ENCODE peak calls at places on chromosomes 2 and 18, in eight cellular contexts. M, X, W, H, Y, I, R and B are unnamed samples.

GRCh38 chr2:8234757-8235374 is 447.0 kb upstream of the ID2 start:
- DNase-seq in M (no peak), X (no peak), W (no peak), H (no peak), Y (no peak), I (no peak), R (no peak), B (no peak)

GRCh38 chr18:28875059-28875458 is 698.1 kb upstream of the CDH2 start:
- DNase-seq in M (no peak), X (no peak), W (no peak), H (no peak), Y (no peak), I (no peak), R (no peak), B (no peak)

GRCh38 chr2:40531359-40531758 is 79.5 kb upstream of the SLC8A1 start:
- DNase-seq in M (no peak), X (no peak), W (no peak), H (no peak), Y (no peak), I (no peak), R (no peak), B (no peak)

GRCh38 chr2:3784731-3785130 is 81.4 kb downstream of the DCDC2C start:
- DNase-seq in M (no peak), X (no peak), W (no peak), H (no peak), Y (no peak), I (no peak), R (no peak), B (no peak)

GRCh38 chr18:12287684-12288405 is 20.2 kb upstream of the TUBB6 start:
- DNase-seq in M (peak), X (peak), W (peak), H (peak), Y (peak), I (peak), R (peak), B (peak)

GRCh38 chr2:96754317-96754716 is 6.4 kb upstream of the CNNM4 start:
- DNase-seq in M (no peak), X (no peak), W (no peak), H (no peak), Y (no peak), I (no peak), R (no peak), B (no peak)

GRCh38 chr18:60146220-60146960 is 226.2 kb downstream of the MC4R start:
- DNase-seq in M (no peak), X (no peak), W (no peak), H (no peak), Y (no peak), I (no peak), R (no peak), B (no peak)

GRCh38 chr18:65206551-65207260 is 544.1 kb upstream of the CDH7 start:
- DNase-seq in M (no peak), X (peak), W (no peak), H (no peak), Y (no peak), I (no peak), R (no peak), B (peak)

GRCh38 chr2:62284980-62285379 is 89.1 kb downstream of the B3GNT2 start:
- DNase-seq in M (no peak), X (no peak), W (no peak), H (no peak), Y (no peak), I (no peak), R (no peak), B (no peak)

GRCh38 chr2:190467575-190468083 is 59.5 kb downstream of the MFSD6 start:
- DNase-seq in M (no peak), X (no peak), W (no peak), H (no peak), Y (no peak), I (no peak), R (no peak), B (no peak)

GRCh38 chr2:74902281-74902860 is 56.1 kb upstream of the POLE4 start:
- DNase-seq in M (no peak), X (no peak), W (no peak), H (no peak), Y (no peak), I (no peak), R (no peak), B (no peak)

GRCh38 chr2:148955798-148956197 is 80.8 kb downstream of the KIF5C start:
- DNase-seq in M (no peak), X (no peak), W (no peak), H (no peak), Y (no peak), I (no peak), R (no peak), B (no peak)

GRCh38 chr2:119718391-119719260 is 39.6 kb downstream of the TMEM177 start:
- DNase-seq in M (no peak), X (no peak), W (no peak), H (no peak), Y (no peak), I (no peak), R (no peak), B (no peak)

GRCh38 chr2:52500561-52500960 is 1267.0 kb upstream of the CHAC2 start:
- DNase-seq in M (no peak), X (no peak), W (no peak), H (no peak), Y (no peak), I (no peak), R (no peak), B (no peak)

GRCh38 chr2:61135510-61135909 is 26.5 kb upstream of the C2orf74 start:
- DNase-seq in M (no peak), X (no peak), W (no peak), H (no peak), Y (no peak), I (no peak), R (no peak), B (no peak)

GRCh38 chr18:49206717-49207116 is 253.7 kb downstream of the DYM start:
- DNase-seq in M (no peak), X (no peak), W (no peak), H (no peak), Y (no peak), I (no peak), R (no peak), B (no peak)

GRCh38 chr2:24914713-24915112 is 5.3 kb downstream of the ADCY3 start:
- DNase-seq in M (no peak), X (no peak), W (no peak), H (no peak), Y (no peak), I (no peak), R (no peak), B (peak)

GRCh38 chr2:170950221-170950737 is 21.2 kb downstream of the GORASP2 start:
- DNase-seq in M (no peak), X (no peak), W (no peak), H (no peak), Y (no peak), I (no peak), R (no peak), B (no peak)

GRCh38 chr2:149894760-149895159 is 307.2 kb upstream of the MMADHC start:
- DNase-seq in M (no peak), X (no peak), W (no peak), H (no peak), Y (no peak), I (no peak), R (no peak), B (no peak)

GRCh38 chr2:216596234-216596985 is 36.8 kb upstream of the IGFBP2 start:
- DNase-seq in M (no peak), X (no peak), W (no peak), H (no peak), Y (no peak), I (no peak), R (no peak), B (peak)

GRCh38 chr2:236867441-236868260 is 218.0 kb upstream of the COPS8 start:
- DNase-seq in M (no peak), X (no peak), W (no peak), H (peak), Y (no peak), I (no peak), R (no peak), B (no peak)

GRCh38 chr18:25621144-25621543 is 269.2 kb upstream of the ZNF521 start:
- DNase-seq in M (no peak), X (no peak), W (no peak), H (no peak), Y (no peak), I (no peak), R (no peak), B (no peak)

GRCh38 chr2:28980368-28981015 is 606 bp upstream of the TOGARAM2 start:
- DNase-seq in M (no peak), X (no peak), W (no peak), H (no peak), Y (no peak), I (no peak), R (no peak), B (no peak)

GRCh38 chr2:175207741-175208438 is 26.4 kb upstream of the ATP5MC3 start:
- DNase-seq in M (no peak), X (no peak), W (no peak), H (no peak), Y (no peak), I (peak), R (peak), B (no peak)
- TF ChIP-seq EP300 in M (no peak), X (no peak), W (no peak), H (no peak), Y (no peak), I (no peak), R (no peak), B (no peak)

GRCh38 chr18:22983175-22983574 is 50.0 kb downstream of the RBBP8 start:
- DNase-seq in M (peak), X (no peak), W (no peak), H (no peak), Y (no peak), I (no peak), R (no peak), B (no peak)
- TF ChIP-seq POLR2A in M (no peak), X (no peak), W (no peak), H (no peak), Y (no peak), I (no peak), R (no peak), B (no peak)

GRCh38 chr18:23970161-23971153 is 44.1 kb upstream of the TTC39C start:
- DNase-seq in M (no peak), X (no peak), W (no peak), H (no peak), Y (no peak), I (no peak), R (no peak), B (no peak)

GRCh38 chr18:23966909-23967308 is 47.6 kb upstream of the TTC39C start:
- DNase-seq in M (no peak), X (no peak), W (no peak), H (no peak), Y (no peak), I (no peak), R (no peak), B (no peak)

GRCh38 chr18:23967321-23968089 is 47.0 kb upstream of the TTC39C start:
- DNase-seq in M (no peak), X (no peak), W (no peak), H (no peak), Y (peak), I (no peak), R (no peak), B (no peak)

GRCh38 chr18:23969664-23970063 is 44.9 kb upstream of the TTC39C start:
- DNase-seq in M (no peak), X (no peak), W (no peak), H (no peak), Y (no peak), I (no peak), R (no peak), B (no peak)

DNA sequence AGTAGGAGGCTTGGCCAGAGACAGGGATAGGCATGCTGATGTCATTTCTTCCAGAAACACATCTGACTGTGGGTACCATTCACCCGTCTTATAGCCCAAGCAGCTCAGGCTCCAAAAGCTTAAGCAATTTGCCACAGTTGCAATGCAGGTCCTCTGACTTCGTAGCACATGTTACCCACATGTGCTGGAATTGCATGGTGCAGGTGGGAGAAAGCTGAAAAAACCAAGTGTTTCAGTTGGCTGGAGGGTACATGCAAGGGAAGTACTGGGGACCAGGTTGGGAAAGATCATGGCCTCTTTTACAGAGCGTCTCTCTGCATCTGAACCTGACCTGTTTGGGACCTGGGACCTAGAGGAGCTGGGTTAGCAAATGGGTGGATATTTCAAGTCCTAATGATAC is 45.9 kb upstream of the TTC39C start:
- DNase-seq in M (no peak), X (no peak), W (no peak), H (no peak), Y (no peak), I (no peak), R (no peak), B (no peak)
- H3K27ac ChIP-seq in M (no peak), X (no peak), W (no peak), H (no peak), Y (no peak), I (no peak), R (no peak), B (no peak)

GRCh38 chr2:43340945-43341356 is 114.5 kb upstream of the ZFP36L2 start:
- DNase-seq in M (peak), X (no peak), W (no peak), H (no peak), Y (no peak), I (no peak), R (no peak), B (no peak)
- TF ChIP-seq EP300 in M (no peak), X (no peak), W (no peak), H (no peak), Y (no peak), I (no peak), R (no peak), B (no peak)

DNA sequence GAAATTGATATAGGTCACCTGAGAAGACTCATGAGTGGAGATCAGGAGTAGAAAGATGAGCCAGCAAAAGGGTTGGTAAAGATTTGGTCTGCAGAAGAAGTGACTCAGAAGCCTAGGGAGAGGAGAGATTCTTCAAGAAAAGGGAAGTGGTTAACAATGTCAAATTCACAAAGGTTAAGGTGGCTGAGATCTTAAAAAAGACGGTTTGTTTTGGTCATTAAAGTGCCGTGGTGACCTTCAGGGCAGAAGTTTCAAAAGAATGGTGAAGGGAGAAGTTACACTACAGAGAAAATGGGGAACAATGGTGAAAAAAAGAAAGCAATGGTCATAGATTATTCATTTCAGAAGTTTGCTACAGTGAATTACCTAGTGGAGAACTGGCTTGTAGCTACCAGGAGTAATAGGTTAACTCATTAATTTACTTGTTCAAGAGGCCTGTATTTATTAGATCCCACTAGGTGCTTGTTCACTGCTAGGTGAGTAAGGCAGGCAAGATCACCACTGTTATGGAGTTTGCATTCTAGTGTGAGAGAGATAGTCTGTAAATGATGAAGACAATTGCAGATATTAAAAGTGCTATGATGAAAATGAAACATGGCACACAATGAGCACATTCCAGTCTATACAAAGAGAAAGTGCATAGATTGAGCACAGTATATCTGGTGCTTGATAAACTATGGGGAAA is 43.0 kb downstream of the FBXO48 start:
- DNase-seq in M (no peak), X (no peak), W (no peak), H (no peak), Y (no peak), I (no peak), R (no peak), B (no peak)
- TF ChIP-seq POLR2A in M (no peak), X (no peak), W (no peak), H (no peak), Y (no peak), I (no peak), R (no peak), B (no peak)

GRCh38 chr2:196587061-196587460 is 52.5 kb upstream of the CCDC150 start:
- DNase-seq in M (no peak), X (no peak), W (no peak), H (no peak), Y (no peak), I (no peak), R (no peak), B (no peak)
- H3K27ac ChIP-seq in M (no peak), X (no peak), W (no peak), H (no peak), Y (no peak), I (no peak), R (no peak), B (no peak)

GRCh38 chr18:76860411-76860810 is 38.1 kb downstream of the ZNF236 start:
- DNase-seq in M (no peak), X (no peak), W (no peak), H (no peak), Y (no peak), I (no peak), R (no peak), B (no peak)
- TF ChIP-seq EP300 in M (no peak), X (no peak), W (no peak), H (no peak), Y (no peak), I (no peak), R (no peak), B (no peak)